ENCODE peak calls at places on chromosome 19, in eight cellular contexts. One of them, this sample, is unnamed.

GRCh38 chr19:47230921-47231214 is at the start of gene BBC3:
- DNase-seq in thoracic aorta: no peak
- DNase-seq in cardiac fibroblast: no peak
- DNase-seq in ovary: no peak
- DNase-seq in breast epithelium: no peak
- DNase-seq in COR-L47: no peak
- DNase-seq in WTC11: no peak
- DNase-seq in activated CD8-positive, alpha-beta memory T cell treated with anti-CD3 and anti-CD28 coated beads for 4 hours: no peak
- DNase-seq in this sample: no peak

GRCh38 chr19:7561229-7561806 is 25.8 kb downstream of the PNPLA6 start:
- DNase-seq in cardiac fibroblast: no peak
- DNase-seq in COR-L47: no peak
- DNase-seq in ovary: no peak
- DNase-seq in thoracic aorta: no peak
- DNase-seq in activated CD8-positive, alpha-beta memory T cell treated with anti-CD3 and anti-CD28 coated beads for 4 hours: no peak
- DNase-seq in breast epithelium: no peak
- DNase-seq in WTC11: no peak
- DNase-seq in this sample: no peak

GRCh38 chr19:12695997-12696365 is 450 bp downstream of the FBXW9 start:
- DNase-seq in breast epithelium: no peak
- DNase-seq in activated CD8-positive, alpha-beta memory T cell treated with anti-CD3 and anti-CD28 coated beads for 4 hours: no peak
- DNase-seq in WTC11: no peak
- DNase-seq in thoracic aorta: no peak
- DNase-seq in ovary: no peak
- DNase-seq in cardiac fibroblast: no peak
- DNase-seq in COR-L47: no peak
- DNase-seq in this sample: no peak

GRCh38 chr19:29622191-29623070 is 16.3 kb downstream of the POP4 start:
- DNase-seq in activated CD8-positive, alpha-beta memory T cell treated with anti-CD3 and anti-CD28 coated beads for 4 hours: no peak
- DNase-seq in COR-L47: no peak
- DNase-seq in cardiac fibroblast: no peak
- DNase-seq in ovary: no peak
- DNase-seq in breast epithelium: no peak
- DNase-seq in WTC11: no peak
- DNase-seq in thoracic aorta: no peak
- DNase-seq in this sample: no peak

GRCh38 chr19:45294291-45295029 is 28.2 kb downstream of the CKM start:
- DNase-seq in cardiac fibroblast: no peak
- DNase-seq in breast epithelium: no peak
- DNase-seq in ovary: peak; percentile 72
- DNase-seq in WTC11: no peak
- DNase-seq in thoracic aorta: no peak
- DNase-seq in activated CD8-positive, alpha-beta memory T cell treated with anti-CD3 and anti-CD28 coated beads for 4 hours: no peak
- DNase-seq in COR-L47: no peak
- DNase-seq in this sample: no peak

GRCh38 chr19:51139299-51140018 is 2.6 kb upstream of the SIGLEC7 start:
- DNase-seq in thoracic aorta: no peak
- DNase-seq in ovary: no peak
- DNase-seq in cardiac fibroblast: no peak
- DNase-seq in activated CD8-positive, alpha-beta memory T cell treated with anti-CD3 and anti-CD28 coated beads for 4 hours: no peak
- DNase-seq in WTC11: no peak
- DNase-seq in COR-L47: no peak
- DNase-seq in breast epithelium: no peak
- DNase-seq in this sample: no peak

GRCh38 chr19:31214997-31215396 is 134.2 kb downstream of the TSHZ3 start:
- DNase-seq in activated CD8-positive, alpha-beta memory T cell treated with anti-CD3 and anti-CD28 coated beads for 4 hours: no peak
- DNase-seq in thoracic aorta: no peak
- DNase-seq in COR-L47: no peak
- DNase-seq in WTC11: no peak
- DNase-seq in ovary: no peak
- DNase-seq in cardiac fibroblast: no peak
- DNase-seq in breast epithelium: no peak
- DNase-seq in this sample: no peak

GRCh38 chr19:40614595-40615411 is 13.6 kb downstream of the LTBP4 start:
- DNase-seq in thoracic aorta: no peak
- DNase-seq in WTC11: peak; percentile 94
- DNase-seq in ovary: peak; percentile 85
- DNase-seq in activated CD8-positive, alpha-beta memory T cell treated with anti-CD3 and anti-CD28 coated beads for 4 hours: peak; percentile 94
- DNase-seq in breast epithelium: no peak
- DNase-seq in cardiac fibroblast: peak; percentile 98
- DNase-seq in COR-L47: no peak
- DNase-seq in this sample: peak; percentile 92